ENCODE peak calls at places on chromosomes 7 and 10, in seven cellular contexts. B is neuronal stem cell, D is mesendoderm, G is IMR-90, H is H9, W is H1, T is mesenchymal stem cell. U is an unnamed sample.

GRCh38 chr10:115295213-115295805 is 202.1 kb downstream of the ATRNL1 start:
- DNase-seq in B (no peak), D (peak; percentile 39), G (no peak), H (no peak), W (no peak), T (no peak), U (no peak)

GRCh38 chr10:96279219-96279641 is 7.9 kb upstream of the BLNK start:
- DNase-seq in B (no peak), D (peak; percentile 28), G (no peak), H (no peak), W (no peak), T (no peak), U (no peak)

GRCh38 chr7:37211097-37211496 is 237.6 kb downstream of the ELMO1 start:
- DNase-seq in B (no peak), D (no peak), G (peak; percentile 37), H (no peak), W (no peak), T (peak; percentile 87), U (no peak)

GRCh38 chr10:75234683-75235374 is 928 bp downstream of the COMTD1 start:
- DNase-seq in B (peak; percentile 52), D (peak; percentile 90), G (no peak), H (peak; percentile 73), W (no peak), T (no peak), U (peak; percentile 81)

GRCh38 chr7:42964849-42965805 is 33.0 kb downstream of the MRPL32 start:
- DNase-seq in B (no peak), D (peak; percentile 96), G (no peak), H (no peak), W (no peak), T (peak; percentile 65), U (no peak)

GRCh38 chr7:148214101-148214500 is 376.5 kb upstream of the C7orf33 start:
- DNase-seq in B (no peak), D (no peak), G (no peak), H (no peak), W (no peak), T (no peak), U (no peak)

GRCh38 chr7:112781110-112781509 is 9.1 kb downstream of the TMEM168 start:
- DNase-seq in B (no peak), D (no peak), G (no peak), H (no peak), W (no peak), T (no peak), U (no peak)

GRCh38 chr7:53315986-53316385 is 280.6 kb downstream of the POM121L12 start:
- DNase-seq in B (no peak), D (peak; percentile 74), G (no peak), H (no peak), W (no peak), T (no peak), U (peak; percentile 79)

GRCh38 chr10:3107426-3107961 is 40.1 kb downstream of the PFKP start:
- DNase-seq in B (no peak), D (no peak), G (peak; percentile 98), H (no peak), W (no peak), T (no peak), U (peak; percentile 14)

GRCh38 chr10:69901623-69902505 is 100.2 kb downstream of the COL13A1 start:
- DNase-seq in B (peak; percentile 56), D (peak; percentile 82), G (peak; percentile 60), H (peak; percentile 79), W (peak; percentile 31), T (peak; percentile 62), U (no peak)

GRCh38 chr10:61763778-61764177 is 101.0 kb downstream of the CABCOCO1 start:
- DNase-seq in B (no peak), D (no peak), G (no peak), H (no peak), W (no peak), T (no peak), U (peak; percentile 9)

GRCh38 chr7:127239814-127240213 is 12.9 kb downstream of the GRM8 start:
- DNase-seq in B (no peak), D (peak; percentile 44), G (no peak), H (peak; percentile 49), W (no peak), T (no peak), U (no peak)

GRCh38 chr7:27154901-27155815 is 1.3 kb downstream of the HOXA7 start:
- DNase-seq in B (no peak), D (no peak), G (no peak), H (no peak), W (no peak), T (no peak), U (no peak)

GRCh38 chr10:120727001-120727400 is 124.2 kb upstream of the WDR11 start:
- DNase-seq in B (no peak), D (no peak), G (no peak), H (no peak), W (no peak), T (no peak), U (no peak)

GRCh38 chr7:19107392-19108147 is 9.9 kb downstream of the TWIST1 start:
- DNase-seq in B (peak; percentile 51), D (peak; percentile 83), G (peak; percentile 68), H (peak; percentile 59), W (no peak), T (peak; percentile 69), U (no peak)

GRCh38 chr7:5670173-5670933 is 111.1 kb downstream of the RNF216 start:
- DNase-seq in B (no peak), D (no peak), G (peak; percentile 28), H (no peak), W (no peak), T (peak; percentile 45), U (peak; percentile 14)

GRCh38 chr7:137169282-137169698 is 174.2 kb downstream of the PTN start:
- DNase-seq in B (peak; percentile 71), D (peak; percentile 94), G (peak; percentile 85), H (peak; percentile 83), W (peak; percentile 47), T (peak; percentile 78), U (peak; percentile 46)

GRCh38 chr7:140230862-140231778 is 54.3 kb upstream of the KDM7A start:
- DNase-seq in B (peak; percentile 50), D (peak; percentile 92), G (peak; percentile 39), H (peak; percentile 97), W (peak; percentile 71), T (peak; percentile 50), U (peak; percentile 37)

GRCh38 chr10:22712959-22713852 is 1.2 kb downstream of the PIP4K2A start:
- DNase-seq in B (peak; percentile 14), D (peak; percentile 70), G (peak; percentile 33), H (peak; percentile 31), W (no peak), T (peak; percentile 56), U (peak; percentile 50)

GRCh38 chr7:129684777-129685176 is 73.3 kb downstream of the NRF1 start:
- DNase-seq in B (no peak), D (peak; percentile 46), G (no peak), H (no peak), W (no peak), T (no peak), U (peak; percentile 37)

GRCh38 chr7:129686063-129686462 is 74.5 kb downstream of the NRF1 start:
- DNase-seq in B (no peak), D (no peak), G (no peak), H (no peak), W (no peak), T (no peak), U (no peak)

GRCh38 chr7:129689995-129690581 is 78.6 kb downstream of the NRF1 start:
- DNase-seq in B (no peak), D (no peak), G (no peak), H (no peak), W (no peak), T (no peak), U (no peak)

GRCh38 chr7:129690701-129691100 is 79.2 kb downstream of the NRF1 start:
- DNase-seq in B (no peak), D (peak; percentile 21), G (peak; percentile 27), H (no peak), W (no peak), T (no peak), U (peak; percentile 56)

DNA sequence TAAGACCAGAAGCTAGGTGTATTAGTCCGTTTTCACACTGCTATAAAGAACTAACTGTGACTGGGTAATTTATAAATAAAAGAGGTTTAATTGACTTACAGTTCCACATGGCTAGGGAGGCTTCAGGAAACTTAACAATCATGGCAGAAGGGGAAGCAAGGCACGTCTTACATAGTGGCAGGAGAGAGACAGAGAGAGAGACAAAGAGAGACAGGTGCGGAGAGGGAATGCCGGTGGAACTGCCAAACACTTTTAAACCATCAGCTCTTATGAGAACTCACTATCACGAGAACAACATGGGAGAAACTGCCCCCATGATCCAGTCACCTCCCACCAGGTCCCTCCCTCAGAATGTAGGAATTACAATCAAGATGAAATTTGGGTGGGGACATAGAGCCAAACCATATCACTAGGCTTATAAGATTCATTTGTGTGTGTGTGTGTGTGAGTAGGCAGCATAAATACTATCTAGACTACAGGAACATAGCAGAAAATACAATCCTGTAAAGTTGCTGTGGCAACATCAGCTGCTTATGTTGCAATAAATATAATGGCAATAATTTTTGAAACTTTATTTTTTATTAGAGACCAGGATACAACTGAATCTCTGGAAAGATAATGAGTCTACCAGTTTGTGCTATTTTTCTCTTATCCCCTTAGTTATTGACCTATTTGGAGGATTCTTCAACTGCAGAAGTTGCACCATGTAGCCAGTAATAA is 77.1 kb downstream of the NRF1 start:
- DNase-seq in B (no peak), D (no peak), G (no peak), H (no peak), W (no peak), T (no peak), U (no peak)
- H2BK120ac ChIP-seq in B (no peak overlapping the region), D (no peak overlapping the region), G (no peak overlapping the region), H (no peak overlapping the region), W (no peak overlapping the region), T (no peak overlapping the region), U (no peak overlapping the region)

GRCh38 chr10:122022276-122022675 is 33.3 kb downstream of the TACC2 start:
- DNase-seq in B (no peak), D (no peak), G (no peak), H (no peak), W (no peak), T (no peak), U (no peak)
- H2AK5ac ChIP-seq in B (no peak overlapping the region), D (no peak overlapping the region), G (no peak overlapping the region), H (no peak overlapping the region), W (no peak overlapping the region), T (no peak overlapping the region), U (no peak overlapping the region)

GRCh38 chr10:44032216-44032615 is 352.7 kb downstream of the CXCL12 start:
- DNase-seq in B (no peak), D (no peak), G (no peak), H (no peak), W (no peak), T (no peak), U (no peak)
- H2BK120ac ChIP-seq in B (no peak overlapping the region), D (no peak overlapping the region), G (no peak overlapping the region), H (no peak overlapping the region), W (no peak overlapping the region), T (no peak overlapping the region), U (no peak overlapping the region)

GRCh38 chr7:99764478-99764877 is 19.5 kb downstream of the CYP3A4 start:
- DNase-seq in B (no peak), D (no peak), G (no peak), H (no peak), W (no peak), T (no peak), U (no peak)

GRCh38 chr7:99768471-99768870 is 15.5 kb downstream of the CYP3A4 start:
- DNase-seq in B (no peak), D (no peak), G (no peak), H (no peak), W (no peak), T (no peak), U (no peak)

GRCh38 chr7:99762680-99763327 is 21.2 kb downstream of the CYP3A4 start:
- DNase-seq in B (no peak), D (no peak), G (peak; percentile 70), H (no peak), W (no peak), T (no peak), U (no peak)

GRCh38 chr7:99766484-99767099 is 17.4 kb downstream of the CYP3A4 start:
- DNase-seq in B (no peak), D (no peak), G (no peak), H (no peak), W (no peak), T (no peak), U (no peak)

GRCh38 chr7:99767662-99768061 is 16.3 kb downstream of the CYP3A4 start:
- DNase-seq in B (no peak), D (no peak), G (no peak), H (no peak), W (no peak), T (no peak), U (no peak)
- H2AK5ac ChIP-seq in B (no peak overlapping the region), D (no peak overlapping the region), G (no peak overlapping the region), H (no peak overlapping the region), W (no peak overlapping the region), T (no peak overlapping the region), U (no peak overlapping the region)

U was measured in trophoblast cell.